ENCODE peak calls at places on chromosome 15, in four cellular contexts. U, R, Q and A are unnamed samples.

GRCh38 chr15:35514759-35515158 is 31.2 kb downstream of the DPH6 start:
- DNase-seq in U (no peak), R (no peak), Q (no peak), A (no peak)

GRCh38 chr15:88604972-88605506 is 16.1 kb upstream of the AEN start:
- DNase-seq in U (no peak), R (no peak), Q (no peak), A (no peak)

GRCh38 chr15:50108446-50108845 is 10.6 kb downstream of the ATP8B4 start:
- DNase-seq in U (no peak), R (no peak), Q (no peak), A (no peak)

GRCh38 chr15:98859149-98859548 is 148.4 kb downstream of the PGPEP1L start:
- DNase-seq in U (no peak), R (no peak), Q (no peak), A (no peak)

GRCh38 chr15:85751731-85752421 is 42.8 kb downstream of the KLHL25 start:
- DNase-seq in U (no peak), R (peak; percentile 44), Q (no peak), A (no peak)

GRCh38 chr15:50183112-50183794 is 1.3 kb downstream of the SLC27A2 start:
- DNase-seq in U (no peak), R (no peak), Q (peak; percentile 22), A (peak; percentile 27)

GRCh38 chr15:41778503-41778902 is 4.2 kb downstream of the MAPKBP1 start:
- DNase-seq in U (no peak), R (no peak), Q (no peak), A (no peak)

GRCh38 chr15:62301993-62302665 is 137.0 kb upstream of the C2CD4B start:
- DNase-seq in U (no peak), R (no peak), Q (no peak), A (no peak)

GRCh38 chr15:52097176-52097575 is 15.4 kb downstream of the BCL2L10 start:
- DNase-seq in U (no peak), R (no peak), Q (no peak), A (no peak)

DNA sequence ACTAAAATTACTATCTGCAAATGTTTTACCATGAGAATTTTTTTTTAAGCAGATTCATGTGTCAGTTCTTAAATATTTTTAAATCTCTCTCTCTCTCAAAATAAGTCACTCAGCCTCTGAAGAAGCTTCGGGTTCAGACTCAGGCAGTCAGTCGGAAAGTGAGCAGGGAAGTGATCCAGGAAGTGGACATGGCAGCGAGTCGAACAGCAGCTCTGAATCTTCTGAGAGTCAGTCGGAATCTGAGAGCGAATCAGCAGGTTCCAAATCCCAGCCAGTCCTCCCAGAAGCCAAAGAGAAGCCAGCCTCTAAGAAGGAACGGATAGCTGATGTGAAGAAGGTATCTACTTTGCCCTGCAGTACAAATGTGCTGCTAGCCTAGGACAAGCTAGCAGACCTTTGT is 24.1 kb downstream of the CHD2 start:
- DNase-seq in U (no peak), R (no peak), Q (no peak), A (no peak)
- H3K4me1 ChIP-seq in U (peaks cover 41% of the 10 kb centered on the region), R (peaks cover 65% of the 10 kb centered on the region), Q (peaks cover 30% of the 10 kb centered on the region), A (peaks cover 51% of the 10 kb centered on the region)

GRCh38 chr15:95174880-95175279 is 943.5 kb downstream of the MCTP2 start:
- DNase-seq in U (no peak), R (no peak), Q (no peak), A (no peak)

GRCh38 chr15:95171551-95171950 is 940.2 kb downstream of the MCTP2 start:
- DNase-seq in U (no peak), R (no peak), Q (no peak), A (no peak)

GRCh38 chr15:95174281-95174680 is 942.9 kb downstream of the MCTP2 start:
- DNase-seq in U (no peak), R (no peak), Q (no peak), A (no peak)

GRCh38 chr15:95169701-95170459 is 938.5 kb downstream of the MCTP2 start:
- DNase-seq in U (no peak), R (peak; percentile 53), Q (no peak), A (no peak)

DNA sequence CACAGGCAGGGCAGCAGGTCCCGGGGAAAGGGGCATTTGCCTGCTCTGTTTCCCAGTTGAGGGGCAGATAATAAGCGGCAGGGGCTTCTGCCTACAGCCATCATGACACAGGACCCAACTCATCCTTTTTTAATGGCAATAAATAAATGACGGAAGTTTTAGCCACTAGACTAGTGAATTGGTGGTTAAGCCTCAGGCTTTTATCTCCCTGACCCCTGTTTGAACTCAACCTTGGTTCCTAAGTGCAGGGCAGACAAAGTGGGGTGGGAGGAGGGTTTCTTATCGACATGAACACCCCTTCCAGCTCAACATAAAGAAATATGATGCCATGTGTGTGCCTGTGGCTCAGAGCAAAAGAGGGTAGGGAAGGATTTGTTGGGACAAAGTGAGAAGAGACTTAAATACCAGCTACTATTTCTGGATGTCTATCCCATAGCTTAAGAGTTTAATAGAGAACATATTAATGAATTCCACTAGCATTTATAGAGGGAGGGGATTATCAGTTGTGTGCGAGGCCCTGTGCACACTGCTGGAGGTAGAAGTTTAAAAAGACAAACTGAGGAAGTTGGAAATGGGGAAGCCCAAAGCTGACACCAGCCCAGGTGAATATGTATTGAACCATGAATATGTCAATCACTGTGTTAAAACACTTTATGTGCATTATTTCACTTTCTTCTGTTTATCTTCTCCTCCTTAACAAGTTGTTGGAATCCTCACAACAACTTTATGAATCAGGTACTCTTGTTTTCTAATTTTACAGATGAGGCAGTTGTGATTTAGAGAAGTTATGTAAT is 939.4 kb downstream of the MCTP2 start:
- DNase-seq in U (no peak), R (no peak), Q (no peak), A (no peak)
- H3K27ac ChIP-seq in U (no peak overlapping the region), R (no peak overlapping the region), Q (no peak overlapping the region), A (no peak overlapping the region)

GRCh38 chr15:36936652-36937051 is 163.7 kb downstream of the MEIS2 start:
- DNase-seq in U (no peak), R (no peak), Q (no peak), A (no peak)
- H3K4me1 ChIP-seq in U (no peaks in the 10 kb centered on the region), R (peaks cover 4% of the 10 kb centered on the region), Q (no peaks in the 10 kb centered on the region), A (no peaks in the 10 kb centered on the region)

GRCh38 chr15:43185161-43186002 is at the start of gene CCNDBP1:
- DNase-seq in U (peak; percentile 91), R (peak; percentile 99), Q (peak; percentile 99), A (peak; percentile 83)

GRCh38 chr15:43186003-43186353 is 775 bp downstream of the CCNDBP1 start:
- DNase-seq in U (peak; percentile 16), R (peak; percentile 55), Q (peak; percentile 49), A (no peak)

GRCh38 chr15:43189296-43189695 is 4.1 kb downstream of the CCNDBP1 start:
- DNase-seq in U (no peak), R (no peak), Q (no peak), A (no peak)

GRCh38 chr15:43190178-43190577 is 5.0 kb downstream of the CCNDBP1 start:
- DNase-seq in U (no peak), R (no peak), Q (no peak), A (no peak)

DNA sequence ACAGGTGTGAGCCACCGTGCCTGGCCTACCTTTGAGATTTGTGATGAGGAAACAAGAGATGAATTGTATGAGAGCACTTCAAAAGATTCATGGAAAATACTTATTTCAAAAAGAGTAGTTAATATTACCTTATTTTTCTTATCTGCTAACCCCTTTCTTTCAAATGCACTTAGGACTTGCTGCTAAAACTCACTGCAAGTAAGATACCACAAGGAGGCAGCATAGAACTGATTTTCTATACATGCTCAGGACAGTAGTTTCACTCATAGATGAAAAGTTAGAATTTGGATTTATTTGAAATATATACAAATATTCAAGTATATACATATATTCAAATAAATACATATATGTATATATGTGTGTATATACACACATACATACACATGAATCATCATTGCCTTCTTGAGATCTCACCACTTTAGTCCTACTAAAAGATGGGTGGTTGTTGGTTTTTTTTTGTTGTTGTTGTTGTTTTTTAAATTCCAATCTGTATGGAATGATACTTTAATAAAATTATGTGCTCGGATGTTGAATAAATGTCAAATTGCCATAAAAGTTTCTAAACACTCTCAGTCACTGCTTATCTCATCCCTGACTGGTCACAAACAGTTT is 2.4 kb downstream of the CCNDBP1 start:
- DNase-seq in U (peak; percentile 41), R (no peak), Q (no peak), A (peak; percentile 60)
- H3K27ac ChIP-seq in U (no peak overlapping the region), R (no peak overlapping the region), Q (no peak overlapping the region), A (peak overlapping the region; percentile 95)

DNA sequence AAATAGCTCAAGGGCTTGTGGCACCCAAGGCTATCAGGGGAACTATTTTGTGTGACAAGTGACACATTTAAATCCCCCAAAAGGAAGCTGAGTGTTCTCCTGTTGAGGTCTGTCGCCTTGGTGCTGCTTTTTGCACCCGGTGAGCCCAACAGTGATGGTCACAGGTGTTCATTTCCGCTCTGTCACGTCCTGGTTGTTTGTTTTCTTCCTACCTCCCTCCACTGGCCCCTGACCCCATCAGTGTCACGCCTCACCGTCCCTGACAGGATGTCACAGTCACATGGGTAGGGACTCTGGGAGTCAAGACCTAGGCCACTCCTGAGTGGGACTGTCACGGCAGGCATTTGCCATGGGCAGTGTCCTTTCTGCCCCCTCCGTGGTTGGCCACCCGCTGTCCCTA is 11.2 kb downstream of the SLCO3A1 start:
- DNase-seq in U (no peak), R (no peak), Q (no peak), A (no peak)
- H3K4me1 ChIP-seq in U (peaks cover 32% of the 10 kb centered on the region), R (peaks cover 17% of the 10 kb centered on the region), Q (peaks cover 4% of the 10 kb centered on the region), A (peaks cover 70% of the 10 kb centered on the region)

DNA sequence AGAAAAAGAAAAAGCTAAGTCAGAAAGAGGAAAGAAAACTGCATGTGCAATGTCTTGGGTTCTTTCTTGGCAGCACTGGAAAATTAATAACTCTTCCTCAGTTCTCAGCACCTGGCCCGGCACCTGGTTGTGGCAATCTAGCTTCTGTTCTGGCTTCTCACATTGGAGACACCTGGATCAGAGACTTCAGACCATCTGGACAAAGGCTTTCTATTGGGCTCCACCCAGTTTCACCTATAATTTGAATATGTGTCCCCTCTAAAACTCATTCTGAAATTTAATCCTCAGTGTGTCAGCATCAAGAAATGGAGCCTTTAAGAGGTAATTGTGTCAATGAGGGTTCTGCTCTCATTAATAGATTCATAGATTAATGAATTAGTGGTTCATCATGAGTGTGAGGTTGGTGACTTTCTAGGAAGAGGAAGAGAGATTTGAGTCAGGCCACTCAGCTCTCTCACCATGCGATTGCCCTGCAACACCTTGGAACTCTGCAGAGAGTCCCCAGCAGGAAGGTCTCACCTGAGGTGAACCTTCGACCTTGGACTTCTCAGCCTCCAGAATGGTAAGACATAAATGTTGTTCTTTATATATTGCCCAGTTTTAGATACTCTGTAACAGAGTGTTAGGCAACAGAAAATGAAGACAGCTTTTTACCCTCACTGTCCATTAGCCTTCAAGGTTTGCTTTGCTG is 679.9 kb downstream of the NTRK3 start:
- DNase-seq in U (no peak), R (no peak), Q (no peak), A (no peak)
- H3K27ac ChIP-seq in U (no peak overlapping the region), R (no peak overlapping the region), Q (no peak overlapping the region), A (no peak overlapping the region)

GRCh38 chr15:40160689-40161688 is at the start of gene BUB1B:
- DNase-seq in U (peak; percentile 90), R (peak; percentile 97), Q (peak; percentile 96), A (peak; percentile 91)
- H3K4me1 ChIP-seq in U (peaks cover 11% of the 10 kb centered on the region), R (no peaks in the 10 kb centered on the region), Q (peaks cover 4% of the 10 kb centered on the region), A (peaks cover 14% of the 10 kb centered on the region)

GRCh38 chr15:75028991-75029377 is 5.6 kb downstream of the PPCDC start:
- DNase-seq in U (no peak), R (no peak), Q (no peak), A (no peak)

GRCh38 chr15:75029378-75030022 is 6.1 kb downstream of the PPCDC start:
- DNase-seq in U (peak; percentile 94), R (peak; percentile 97), Q (peak; percentile 96), A (peak; percentile 77)

GRCh38 chr15:75025548-75026260 is 2.3 kb downstream of the PPCDC start:
- DNase-seq in U (no peak), R (no peak), Q (no peak), A (no peak)

GRCh38 chr15:75025102-75025501 is 1.7 kb downstream of the PPCDC start:
- DNase-seq in U (no peak), R (no peak), Q (no peak), A (no peak)

GRCh38 chr15:75027551-75027950 is 4.2 kb downstream of the PPCDC start:
- DNase-seq in U (no peak), R (no peak), Q (no peak), A (no peak)
- H3K27ac ChIP-seq in U (no peak overlapping the region), R (no peak overlapping the region), Q (no peak overlapping the region), A (no peak overlapping the region)